ENCODE peak calls at places on chromosomes 2 and 18, in seven cellular contexts. I is stomach, S is H1, M is spleen, H is K562, Y is prostate gland, U is GM23338. O is an unnamed sample.

GRCh38 chr18:22276334-22276713 is 106.9 kb downstream of the GATA6 start:
- DNase-seq in I (no peak), S (no peak), M (peak; percentile 78), H (no peak), Y (no peak), U (no peak), O (no peak)

GRCh38 chr2:213021971-213022899 is 129.2 kb downstream of the IKZF2 start:
- DNase-seq in I (no peak), S (no peak), M (no peak), H (no peak), Y (no peak), U (no peak), O (no peak)

GRCh38 chr2:24461685-24462084 is 29.4 kb upstream of the NCOA1 start:
- DNase-seq in I (no peak), S (no peak), M (no peak), H (peak; percentile 37), Y (no peak), U (no peak), O (no peak)

GRCh38 chr2:60674524-60675165 is 81.4 kb upstream of the PAPOLG start:
- DNase-seq in I (peak; percentile 88), S (peak; percentile 63), M (peak; percentile 95), H (peak; percentile 73), Y (peak; percentile 65), U (peak; percentile 91), O (peak; percentile 10)

GRCh38 chr2:18117592-18117991 is 239.1 kb downstream of the KCNS3 start:
- DNase-seq in I (peak; percentile 46), S (no peak), M (no peak), H (no peak), Y (no peak), U (peak; percentile 78), O (no peak)

GRCh38 chr2:62501794-62502500 is 4.0 kb downstream of the TMEM17 start:
- DNase-seq in I (no peak), S (no peak), M (no peak), H (no peak), Y (no peak), U (no peak), O (peak; percentile 84)

GRCh38 chr2:79292936-79293335 is 133.4 kb upstream of the REG3A start:
- DNase-seq in I (no peak), S (no peak), M (no peak), H (no peak), Y (no peak), U (no peak), O (no peak)

GRCh38 chr2:39407516-39408296 is 29.4 kb downstream of the MAP4K3 start:
- DNase-seq in I (no peak), S (no peak), M (no peak), H (no peak), Y (no peak), U (no peak), O (no peak)

GRCh38 chr2:143296089-143296488 is 166.9 kb downstream of the ARHGAP15 start:
- DNase-seq in I (no peak), S (no peak), M (no peak), H (no peak), Y (no peak), U (peak; percentile 7), O (no peak)

GRCh38 chr2:216857131-216857550 is 2.7 kb downstream of the TNP1 start:
- DNase-seq in I (no peak), S (no peak), M (no peak), H (no peak), Y (no peak), U (no peak), O (no peak)

GRCh38 chr2:137208361-137208973 is 443.1 kb downstream of the THSD7B start:
- DNase-seq in I (no peak), S (no peak), M (no peak), H (no peak), Y (no peak), U (no peak), O (no peak)

GRCh38 chr2:143535802-143536201 is 406.6 kb downstream of the ARHGAP15 start:
- DNase-seq in I (no peak), S (no peak), M (no peak), H (no peak), Y (no peak), U (no peak), O (no peak)

GRCh38 chr2:181312515-181312927 is 144.7 kb upstream of the ITGA4 start:
- DNase-seq in I (no peak), S (no peak), M (peak; percentile 27), H (no peak), Y (no peak), U (no peak), O (no peak)

GRCh38 chr2:183081908-183082307 is 3.4 kb downstream of the DUSP19 start:
- DNase-seq in I (no peak), S (no peak), M (no peak), H (no peak), Y (no peak), U (no peak), O (no peak)

GRCh38 chr18:9094307-9095226 is 7.9 kb upstream of the NDUFV2 start:
- DNase-seq in I (no peak), S (no peak), M (no peak), H (no peak), Y (no peak), U (no peak), O (no peak)

GRCh38 chr2:46364797-46365457 is 67.7 kb downstream of the EPAS1 start:
- DNase-seq in I (peak; percentile 43), S (no peak), M (no peak), H (peak; percentile 74), Y (peak; percentile 29), U (peak; percentile 83), O (peak; percentile 56)

GRCh38 chr18:11808001-11808855 is 43.0 kb upstream of the CHMP1B start:
- DNase-seq in I (no peak), S (no peak), M (no peak), H (no peak), Y (no peak), U (peak; percentile 90), O (no peak)

GRCh38 chr2:88452980-88453582 is 588 bp upstream of the FOXI3 start:
- DNase-seq in I (no peak), S (no peak), M (no peak), H (no peak), Y (no peak), U (peak; percentile 58), O (no peak)

GRCh38 chr2:104849618-104850097 is 4.3 kb upstream of the POU3F3 start:
- DNase-seq in I (no peak), S (no peak), M (peak; percentile 80), H (peak; percentile 51), Y (peak; percentile 57), U (peak; percentile 89), O (no peak)

GRCh38 chr2:226030369-226031077 is 631.0 kb downstream of the NYAP2 start:
- DNase-seq in I (no peak), S (no peak), M (no peak), H (no peak), Y (no peak), U (peak; percentile 31), O (no peak)

GRCh38 chr18:38576915-38577314 is 1011.3 kb upstream of the CELF4 start:
- DNase-seq in I (no peak), S (no peak), M (no peak), H (no peak), Y (no peak), U (no peak), O (no peak)

GRCh38 chr2:55123851-55124269 is 73.6 kb upstream of the RTN4 start:
- DNase-seq in I (no peak), S (no peak), M (no peak), H (no peak), Y (no peak), U (peak; percentile 65), O (no peak)

GRCh38 chr2:230643576-230644291 is 68.9 kb upstream of the CAB39 start:
- DNase-seq in I (peak; percentile 38), S (no peak), M (peak; percentile 84), H (peak; percentile 3), Y (no peak), U (no peak), O (no peak)
- TF ChIP-seq POLR2AphosphoS5 in I (no peak), S (no peak), M (peak; percentile 86), H (no peak), Y (no peak), U (no peak), O (no peak)

GRCh38 chr2:172516299-172516698 is 39.6 kb upstream of the PDK1 start:
- DNase-seq in I (no peak), S (no peak), M (no peak), H (no peak), Y (no peak), U (no peak), O (no peak)

GRCh38 chr2:172512810-172513523 is 42.9 kb upstream of the PDK1 start:
- DNase-seq in I (no peak), S (no peak), M (no peak), H (no peak), Y (no peak), U (no peak), O (no peak)

GRCh38 chr2:172513935-172514586 is 41.8 kb upstream of the PDK1 start:
- DNase-seq in I (no peak), S (peak; percentile 33), M (peak; percentile 72), H (no peak), Y (no peak), U (peak; percentile 54), O (no peak)

GRCh38 chr2:172510582-172510981 is 45.3 kb upstream of the PDK1 start:
- DNase-seq in I (no peak), S (no peak), M (no peak), H (no peak), Y (no peak), U (no peak), O (no peak)

DNA sequence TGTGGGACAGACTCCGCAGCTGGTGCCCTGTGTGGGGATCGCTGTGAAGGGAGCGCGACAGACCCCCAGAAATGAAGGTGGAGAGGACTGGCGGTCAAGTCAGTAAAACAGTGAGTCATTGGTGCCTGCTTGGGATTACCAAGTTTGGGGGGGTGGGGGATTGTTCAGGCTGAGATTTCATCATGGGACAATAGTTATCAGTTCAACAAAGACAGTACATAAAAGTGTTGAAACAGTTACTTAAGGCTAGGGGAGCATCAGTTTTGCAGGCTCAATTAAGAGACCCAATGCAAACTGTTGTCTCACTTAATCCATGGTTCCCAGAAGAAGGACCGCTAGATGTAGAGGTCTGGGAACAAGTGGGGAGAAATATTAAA is 42.4 kb upstream of the PDK1 start:
- DNase-seq in I (no peak), S (no peak), M (no peak), H (no peak), Y (no peak), U (no peak), O (no peak)
- TF ChIP-seq POLR2AphosphoS5 in I (no peak), S (no peak), M (no peak), H (no peak), Y (no peak), U (no peak), O (no peak)

GRCh38 chr2:219444566-219445091 is 10.0 kb downstream of the SPEG start:
- DNase-seq in I (no peak), S (no peak), M (peak; percentile 68), H (no peak), Y (no peak), U (no peak), O (no peak)
- TF ChIP-seq POLR2AphosphoS5 in I (no peak), S (no peak), M (no peak), H (no peak), Y (no peak), U (no peak), O (no peak)

DNA sequence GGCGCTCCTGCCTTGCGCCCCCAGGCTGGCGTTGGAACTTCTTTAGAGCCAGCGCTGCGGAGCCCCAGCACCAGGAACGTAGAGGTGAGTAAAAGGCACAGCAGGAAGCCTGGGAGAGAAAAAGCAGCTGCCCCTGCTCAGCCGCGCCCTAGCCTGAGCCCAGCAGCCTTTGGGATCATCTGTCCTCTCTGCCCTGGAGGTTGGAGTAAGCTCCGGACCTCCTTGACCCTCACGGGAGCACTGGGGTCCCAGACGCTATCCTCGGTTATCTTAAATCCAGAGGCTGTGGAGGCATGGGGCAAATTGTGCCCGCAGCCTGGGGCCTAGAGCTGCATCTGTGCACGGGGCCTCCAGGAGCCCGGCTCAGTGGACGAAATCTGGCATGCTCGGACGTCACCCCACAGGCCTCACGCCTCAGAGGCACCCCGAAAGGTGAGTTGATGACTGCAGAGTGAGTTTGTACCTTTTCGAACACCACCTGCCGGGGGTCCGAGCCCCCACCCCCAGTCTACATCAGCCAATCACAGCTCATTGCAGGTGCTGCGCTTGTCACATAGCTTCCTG is 1.6 kb upstream of the SLC66A2 start:
- DNase-seq in I (peak; percentile 13), S (no peak), M (peak; percentile 79), H (no peak), Y (no peak), U (peak; percentile 85), O (no peak)
- TF ChIP-seq POLR2AphosphoS5 in I (no peak), S (no peak), M (no peak), H (no peak), Y (no peak), U (no peak), O (no peak)